ENCODE peak calls at places on chromosomes 5 and 9, in seven cellular contexts. Y is PC-3; M is cardiac fibroblast; K is fibroblast of lung; R is CD4-positive, alpha-beta T cell; G is dorsolateral prefrontal cortex; Q is Calu3. V is an unnamed sample.

GRCh38 chr5:150656191-150657132 is 4.6 kb upstream of the MYOZ3 start:
- DNase-seq in Y (peak), M (peak), K (peak), R (peak), G (peak), Q (peak), V (peak)

GRCh38 chr5:174581483-174581882 is 142.9 kb upstream of the MSX2 start:
- DNase-seq in Y (peak), M (peak), K (peak), R (no peak), G (no peak), Q (peak), V (peak)

GRCh38 chr5:160938532-160938931 is 86.5 kb upstream of the ATP10B start:
- DNase-seq in Y (peak), M (no peak), K (no peak), R (no peak), G (no peak), Q (peak), V (no peak)

GRCh38 chr5:34791761-34792244 is 47.2 kb upstream of the TTC23L start:
- DNase-seq in Y (no peak), M (peak), K (peak), R (no peak), G (no peak), Q (no peak), V (no peak)

GRCh38 chr5:40291338-40291737 is 388.4 kb upstream of the PTGER4 start:
- DNase-seq in Y (peak), M (peak), K (peak), R (no peak), G (no peak), Q (no peak), V (no peak)

GRCh38 chr5:39427225-39427624 is 2.4 kb upstream of the DAB2 start:
- DNase-seq in Y (no peak), M (peak), K (peak), R (no peak), G (no peak), Q (no peak), V (no peak)

GRCh38 chr5:31682847-31683246 is 43.9 kb downstream of the PDZD2 start:
- DNase-seq in Y (no peak), M (no peak), K (no peak), R (no peak), G (no peak), Q (no peak), V (no peak)

GRCh38 chr5:101580591-101580990 is 677.5 kb upstream of the ST8SIA4 start:
- DNase-seq in Y (peak), M (no peak), K (no peak), R (no peak), G (no peak), Q (no peak), V (no peak)

GRCh38 chr9:93600504-93600903 is 24.1 kb downstream of the PHF2 start:
- DNase-seq in Y (no peak), M (no peak), K (no peak), R (no peak), G (no peak), Q (peak), V (no peak)

GRCh38 chr5:124148574-124148973 is 597.9 kb downstream of the ZNF608 start:
- DNase-seq in Y (no peak), M (no peak), K (no peak), R (no peak), G (no peak), Q (no peak), V (no peak)

GRCh38 chr5:6780802-6781391 is 67.7 kb downstream of the TENT4A start:
- DNase-seq in Y (peak), M (no peak), K (no peak), R (peak), G (no peak), Q (no peak), V (no peak)

GRCh38 chr5:172646716-172647285 is 5.7 kb downstream of the NEURL1B start:
- DNase-seq in Y (no peak), M (peak), K (no peak), R (no peak), G (no peak), Q (no peak), V (no peak)

GRCh38 chr5:107773479-107773878 is 102.7 kb upstream of the EFNA5 start:
- DNase-seq in Y (no peak), M (no peak), K (peak), R (no peak), G (no peak), Q (no peak), V (no peak)

GRCh38 chr5:178453224-178453623 is 137.0 kb downstream of the COL23A1 start:
- DNase-seq in Y (peak), M (no peak), K (no peak), R (no peak), G (no peak), Q (no peak), V (no peak)

GRCh38 chr5:119355636-119356383 is at the start of gene TNFAIP8:
- DNase-seq in Y (peak), M (peak), K (peak), R (no peak), G (peak), Q (peak), V (peak)

GRCh38 chr9:125544988-125545651 is 161.9 kb downstream of the MAPKAP1 start:
- DNase-seq in Y (peak), M (peak), K (peak), R (no peak), G (peak), Q (no peak), V (no peak)

GRCh38 chr5:72402381-72402890 is 82.3 kb downstream of the PTCD2 start:
- DNase-seq in Y (peak), M (no peak), K (peak), R (no peak), G (no peak), Q (no peak), V (no peak)

GRCh38 chr9:127384016-127384730 is 12.8 kb upstream of the SLC2A8 start:
- DNase-seq in Y (peak), M (no peak), K (no peak), R (no peak), G (no peak), Q (no peak), V (no peak)

GRCh38 chr9:117616436-117616835 is 87.8 kb upstream of the TLR4 start:
- DNase-seq in Y (no peak), M (no peak), K (no peak), R (no peak), G (no peak), Q (no peak), V (no peak)

GRCh38 chr9:127682351-127683136 is 24.2 kb upstream of the CFAP157 start:
- DNase-seq in Y (peak), M (no peak), K (no peak), R (no peak), G (no peak), Q (no peak), V (no peak)

GRCh38 chr5:171484460-171484899 is 65.0 kb downstream of the FGF18 start:
- DNase-seq in Y (peak), M (peak), K (peak), R (peak), G (no peak), Q (peak), V (peak)

GRCh38 chr9:125794708-125795107 is 47.5 kb downstream of the PBX3 start:
- DNase-seq in Y (no peak), M (no peak), K (no peak), R (no peak), G (no peak), Q (no peak), V (no peak)

GRCh38 chr5:33267741-33268140 is 173.0 kb upstream of the TARS1 start:
- DNase-seq in Y (no peak), M (no peak), K (no peak), R (no peak), G (no peak), Q (no peak), V (no peak)

GRCh38 chr5:95730730-95731570 is at the start of gene RHOBTB3:
- DNase-seq in Y (peak), M (peak), K (peak), R (no peak), G (peak), Q (peak), V (peak)

GRCh38 chr5:75716715-75717081 is 539 bp downstream of the POC5 start:
- DNase-seq in Y (no peak), M (no peak), K (no peak), R (no peak), G (no peak), Q (peak), V (peak)

GRCh38 chr5:60334281-60334713 is 365.7 kb downstream of the DEPDC1B start:
- DNase-seq in Y (peak), M (peak), K (peak), R (no peak), G (no peak), Q (no peak), V (no peak)

GRCh38 chr5:126395198-126395597 is 28.0 kb upstream of the GRAMD2B start:
- DNase-seq in Y (no peak), M (peak), K (no peak), R (no peak), G (no peak), Q (no peak), V (no peak)

GRCh38 chr5:41161271-41161670 is 52.1 kb downstream of the C6 start:
- DNase-seq in Y (peak), M (no peak), K (peak), R (no peak), G (no peak), Q (no peak), V (no peak)

GRCh38 chr9:137147091-137147792 is 8.3 kb downstream of the GRIN1 start:
- DNase-seq in Y (no peak), M (no peak), K (no peak), R (no peak), G (no peak), Q (no peak), V (no peak)

GRCh38 chr9:95465115-95465514 is 51.7 kb downstream of the PTCH1 start:
- DNase-seq in Y (no peak), M (no peak), K (no peak), R (no peak), G (no peak), Q (no peak), V (no peak)

GRCh38 chr9:96344458-96345180 is 38.9 kb downstream of the SLC35D2 start:
- DNase-seq in Y (peak), M (peak), K (peak), R (no peak), G (peak), Q (peak), V (peak)

GRCh38 chr5:96602776-96603175 is 59.4 kb upstream of the CAST start:
- DNase-seq in Y (no peak), M (no peak), K (no peak), R (no peak), G (no peak), Q (no peak), V (no peak)

GRCh38 chr9:69131682-69132081 is 42.4 kb upstream of the TJP2 start:
- DNase-seq in Y (peak), M (peak), K (peak), R (no peak), G (no peak), Q (peak), V (no peak)

GRCh38 chr9:21305213-21305612 is at the start of gene IFNA5:
- DNase-seq in Y (no peak), M (no peak), K (no peak), R (no peak), G (no peak), Q (no peak), V (no peak)

GRCh38 chr5:7364226-7364875 is 31.6 kb upstream of the ADCY2 start:
- DNase-seq in Y (no peak), M (no peak), K (no peak), R (no peak), G (no peak), Q (no peak), V (no peak)

GRCh38 chr5:53545744-53546143 is 14.7 kb upstream of the NDUFS4 start:
- DNase-seq in Y (no peak), M (no peak), K (no peak), R (no peak), G (no peak), Q (no peak), V (no peak)

GRCh38 chr5:111772456-111772855 is 15.5 kb upstream of the NREP start:
- DNase-seq in Y (peak), M (no peak), K (no peak), R (no peak), G (no peak), Q (peak), V (no peak)

GRCh38 chr9:81673310-81673709 is 16.0 kb downstream of the TLE1 start:
- DNase-seq in Y (no peak), M (no peak), K (no peak), R (no peak), G (no peak), Q (no peak), V (no peak)

GRCh38 chr5:54904425-54904824 is 81.0 kb downstream of the ESM1 start:
- DNase-seq in Y (peak), M (peak), K (peak), R (no peak), G (no peak), Q (peak), V (no peak)

GRCh38 chr5:132022737-132023136 is 11.3 kb upstream of the ACSL6 start:
- DNase-seq in Y (peak), M (no peak), K (no peak), R (no peak), G (no peak), Q (no peak), V (no peak)

GRCh38 chr5:122704247-122705036 is 70.4 kb upstream of the SNX2 start:
- DNase-seq in Y (peak), M (peak), K (peak), R (no peak), G (no peak), Q (no peak), V (no peak)
- TF ChIP-seq CTCF in Y (peak), M (peak), K (peak), R (peak), G (peak), Q (peak), V (peak)

GRCh38 chr9:112550531-112550930 is 63.9 kb downstream of the KIAA1958 start:
- DNase-seq in Y (no peak), M (no peak), K (no peak), R (no peak), G (no peak), Q (no peak), V (no peak)

GRCh38 chr9:112548836-112549235 is 62.2 kb downstream of the KIAA1958 start:
- DNase-seq in Y (no peak), M (no peak), K (peak), R (no peak), G (no peak), Q (no peak), V (no peak)

GRCh38 chr9:112545237-112545636 is 58.6 kb downstream of the KIAA1958 start:
- DNase-seq in Y (no peak), M (no peak), K (no peak), R (no peak), G (no peak), Q (no peak), V (no peak)

GRCh38 chr9:112546149-112547012 is 59.8 kb downstream of the KIAA1958 start:
- DNase-seq in Y (no peak), M (no peak), K (no peak), R (no peak), G (no peak), Q (no peak), V (no peak)

DNA sequence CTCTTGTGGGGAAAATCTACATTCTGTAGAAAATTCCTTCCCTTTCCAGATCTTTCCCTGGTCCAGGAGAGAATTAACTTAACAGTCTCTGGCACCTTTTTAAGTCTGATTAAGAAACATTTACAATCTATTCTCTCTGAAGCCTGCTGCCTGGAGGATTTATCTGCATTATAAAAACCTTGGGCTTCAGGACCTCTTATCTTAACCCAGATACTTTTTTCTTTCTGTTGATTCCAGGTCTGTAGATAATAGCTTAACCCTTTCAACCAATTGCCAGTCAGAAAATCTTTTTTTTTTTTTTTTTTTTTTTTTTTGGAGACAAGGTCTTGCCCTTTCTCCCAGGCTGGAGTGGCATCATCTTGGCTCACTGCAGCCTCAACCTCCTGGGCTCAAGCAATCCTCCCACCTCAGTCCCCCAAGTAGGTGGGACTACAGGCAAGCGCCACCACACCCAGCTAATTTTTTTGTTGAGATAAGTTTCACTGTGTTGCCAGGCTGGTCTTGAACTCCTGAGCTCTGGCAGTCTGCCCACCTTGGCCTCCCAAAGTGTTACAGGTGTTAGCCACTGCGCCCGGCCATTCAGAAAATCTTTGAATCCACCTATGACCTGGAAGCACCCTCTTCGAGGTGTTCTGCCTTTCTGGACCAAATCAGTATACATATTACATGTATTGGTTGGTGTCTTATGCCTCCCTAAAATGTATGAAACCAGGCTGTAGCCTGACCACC is 61.2 kb downstream of the KIAA1958 start:
- DNase-seq in Y (no peak), M (no peak), K (no peak), R (no peak), G (no peak), Q (no peak), V (no peak)
- TF ChIP-seq CTCF in Y (no peak), M (no peak), K (no peak), R (no peak), G (no peak), Q (no peak), V (no peak)

DNA sequence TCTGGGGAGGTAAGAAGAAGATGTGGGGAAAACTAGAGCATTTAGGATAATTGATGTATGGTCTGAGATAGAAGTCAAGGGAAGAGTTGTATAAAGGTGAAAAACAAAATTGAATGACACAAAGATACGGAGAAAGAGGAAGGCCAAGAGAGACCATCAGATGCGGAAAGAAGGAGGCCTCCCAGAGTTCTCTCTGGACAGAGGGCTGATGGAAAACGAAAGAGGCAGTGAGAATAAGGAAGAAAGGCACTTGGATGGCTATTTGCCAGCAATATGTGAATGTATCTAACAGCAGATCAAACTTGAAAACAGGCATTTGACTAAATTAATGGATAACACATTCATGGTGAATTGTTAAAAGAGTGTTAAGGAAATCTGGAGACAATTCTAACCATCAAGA is 2.4 kb upstream of the DOCK8 start:
- DNase-seq in Y (no peak), M (no peak), K (no peak), R (no peak), G (no peak), Q (no peak), V (no peak)
- TF ChIP-seq CTCF in Y (no peak), M (no peak), K (no peak), R (no peak), G (no peak), Q (no peak), V (no peak)

GRCh38 chr9:105154723-105155191 is 89.7 kb upstream of the SLC44A1 start:
- DNase-seq in Y (peak), M (peak), K (peak), R (no peak), G (no peak), Q (no peak), V (no peak)

GRCh38 chr9:105158020-105158419 is 86.4 kb upstream of the SLC44A1 start:
- DNase-seq in Y (no peak), M (no peak), K (no peak), R (no peak), G (no peak), Q (no peak), V (no peak)

GRCh38 chr9:105158898-105159297 is 85.6 kb upstream of the SLC44A1 start:
- DNase-seq in Y (no peak), M (no peak), K (no peak), R (no peak), G (no peak), Q (no peak), V (no peak)

GRCh38 chr9:105151686-105151995 is 92.8 kb upstream of the SLC44A1 start:
- DNase-seq in Y (no peak), M (no peak), K (no peak), R (no peak), G (no peak), Q (no peak), V (no peak)

GRCh38 chr9:105157178-105157583 is 87.3 kb upstream of the SLC44A1 start:
- DNase-seq in Y (peak), M (peak), K (peak), R (peak), G (peak), Q (peak), V (peak)
- TF ChIP-seq CTCF in Y (peak), M (peak), K (peak), R (peak), G (peak), Q (peak), V (peak)

GRCh38 chr5:36756848-36757247 is 119.7 kb upstream of the NIPBL start:
- DNase-seq in Y (no peak), M (no peak), K (no peak), R (no peak), G (no peak), Q (no peak), V (no peak)

GRCh38 chr5:36755340-36755739 is 121.2 kb upstream of the NIPBL start:
- DNase-seq in Y (no peak), M (no peak), K (no peak), R (no peak), G (no peak), Q (no peak), V (no peak)

GRCh38 chr5:36756089-36756488 is 120.5 kb upstream of the NIPBL start:
- DNase-seq in Y (no peak), M (no peak), K (no peak), R (no peak), G (no peak), Q (no peak), V (no peak)

GRCh38 chr5:36751881-36752280 is 124.7 kb upstream of the NIPBL start:
- DNase-seq in Y (peak), M (no peak), K (no peak), R (no peak), G (no peak), Q (no peak), V (no peak)
- TF ChIP-seq CTCF in Y (peak), M (peak), K (peak), R (no peak), G (no peak), Q (peak), V (peak)

GRCh38 chr5:175840050-175840841 is 31.1 kb upstream of the CPLX2 start:
- DNase-seq in Y (peak), M (peak), K (peak), R (no peak), G (no peak), Q (no peak), V (no peak)
- TF ChIP-seq CTCF in Y (peak), M (peak), K (peak), R (peak), G (peak), Q (peak), V (peak)

GRCh38 chr9:114614373-114614772 is 3.3 kb downstream of the TMEM268 start:
- DNase-seq in Y (no peak), M (no peak), K (no peak), R (no peak), G (no peak), Q (no peak), V (no peak)
- TF ChIP-seq CTCF in Y (no peak), M (no peak), K (no peak), R (no peak), G (no peak), Q (no peak), V (peak)